ENCODE peak calls at places on chromosome 4, in eight cellular contexts. One of them, this sample, is unnamed.

GRCh38 chr4:72875545-72875944 is 194.0 kb downstream of the COX18 start:
- DNase-seq in tibial artery: no peak
- DNase-seq in caudate nucleus: no peak
- DNase-seq in IMR-90: no peak
- DNase-seq in adrenal gland: no peak
- DNase-seq in cardiac muscle cell: no peak
- DNase-seq in uterus: no peak
- DNase-seq in breast epithelium: no peak
- DNase-seq in this sample: no peak

GRCh38 chr4:125828316-125828715 is 513.6 kb downstream of the FAT4 start:
- DNase-seq in tibial artery: no peak
- DNase-seq in caudate nucleus: no peak
- DNase-seq in IMR-90: no peak
- DNase-seq in adrenal gland: no peak
- DNase-seq in cardiac muscle cell: no peak
- DNase-seq in uterus: no peak
- DNase-seq in breast epithelium: no peak
- DNase-seq in this sample: no peak

GRCh38 chr4:64718091-64718490 is 308.8 kb upstream of the TECRL start:
- DNase-seq in tibial artery: no peak
- DNase-seq in caudate nucleus: no peak
- DNase-seq in IMR-90: no peak
- DNase-seq in adrenal gland: no peak
- DNase-seq in cardiac muscle cell: peak; percentile 2
- DNase-seq in uterus: no peak
- DNase-seq in breast epithelium: no peak
- DNase-seq in this sample: no peak

GRCh38 chr4:69849969-69850368 is 10.0 kb downstream of the SULT1E1 start:
- DNase-seq in tibial artery: no peak
- DNase-seq in caudate nucleus: no peak
- DNase-seq in IMR-90: no peak
- DNase-seq in adrenal gland: no peak
- DNase-seq in cardiac muscle cell: no peak
- DNase-seq in uterus: no peak
- DNase-seq in breast epithelium: no peak
- DNase-seq in this sample: no peak

GRCh38 chr4:1500231-1500965 is 94.2 kb upstream of the NKX1-1 start:
- DNase-seq in tibial artery: no peak
- DNase-seq in caudate nucleus: no peak
- DNase-seq in IMR-90: no peak
- DNase-seq in adrenal gland: no peak
- DNase-seq in cardiac muscle cell: no peak
- DNase-seq in uterus: no peak
- DNase-seq in breast epithelium: no peak
- DNase-seq in this sample: no peak

GRCh38 chr4:8558080-8558960 is 21.9 kb upstream of the GPR78 start:
- DNase-seq in tibial artery: no peak
- DNase-seq in caudate nucleus: no peak
- DNase-seq in IMR-90: no peak
- DNase-seq in adrenal gland: no peak
- DNase-seq in cardiac muscle cell: peak; percentile 9
- DNase-seq in uterus: no peak
- DNase-seq in breast epithelium: no peak
- DNase-seq in this sample: no peak

GRCh38 chr4:47876310-47876709 is 38.1 kb downstream of the NFXL1 start:
- DNase-seq in tibial artery: no peak
- DNase-seq in caudate nucleus: no peak
- DNase-seq in IMR-90: no peak
- DNase-seq in adrenal gland: no peak
- DNase-seq in cardiac muscle cell: no peak
- DNase-seq in uterus: no peak
- DNase-seq in breast epithelium: no peak
- DNase-seq in this sample: no peak

GRCh38 chr4:2393353-2394270 is 24.8 kb downstream of the ZFYVE28 start:
- DNase-seq in tibial artery: no peak
- DNase-seq in caudate nucleus: no peak
- DNase-seq in IMR-90: no peak
- DNase-seq in adrenal gland: no peak
- DNase-seq in cardiac muscle cell: peak; percentile 29
- DNase-seq in uterus: no peak
- DNase-seq in breast epithelium: no peak
- DNase-seq in this sample: no peak

GRCh38 chr4:39524420-39524957 is 2.8 kb downstream of the UGDH start:
- DNase-seq in tibial artery: no peak
- DNase-seq in caudate nucleus: no peak
- DNase-seq in IMR-90: no peak
- DNase-seq in adrenal gland: no peak
- DNase-seq in cardiac muscle cell: no peak
- DNase-seq in uterus: no peak
- DNase-seq in breast epithelium: no peak
- DNase-seq in this sample: no peak

GRCh38 chr4:81164623-81165416 is 50.2 kb downstream of the PRKG2 start:
- DNase-seq in tibial artery: no peak
- DNase-seq in caudate nucleus: no peak
- DNase-seq in IMR-90: peak; percentile 83
- DNase-seq in adrenal gland: no peak
- DNase-seq in cardiac muscle cell: peak; percentile 20
- DNase-seq in uterus: no peak
- DNase-seq in breast epithelium: no peak
- DNase-seq in this sample: no peak

GRCh38 chr4:38856524-38857337 is at the start of gene TLR6:
- DNase-seq in tibial artery: peak; percentile 46
- DNase-seq in caudate nucleus: peak; percentile 19
- DNase-seq in IMR-90: peak; percentile 68
- DNase-seq in adrenal gland: peak; percentile 48
- DNase-seq in cardiac muscle cell: peak; percentile 66
- DNase-seq in uterus: peak; percentile 59
- DNase-seq in breast epithelium: peak; percentile 33
- DNase-seq in this sample: no peak

GRCh38 chr4:153513596-153513995 is 47.4 kb downstream of the TMEM131L start:
- DNase-seq in tibial artery: no peak
- DNase-seq in caudate nucleus: no peak
- DNase-seq in IMR-90: peak; percentile 74
- DNase-seq in adrenal gland: no peak
- DNase-seq in cardiac muscle cell: peak; percentile 36
- DNase-seq in uterus: no peak
- DNase-seq in breast epithelium: no peak
- DNase-seq in this sample: no peak

GRCh38 chr4:158729716-158730559 is 6.7 kb upstream of the PPID start:
- DNase-seq in tibial artery: peak; percentile 58
- DNase-seq in caudate nucleus: peak; percentile 43
- DNase-seq in IMR-90: peak; percentile 75
- DNase-seq in adrenal gland: peak; percentile 73
- DNase-seq in cardiac muscle cell: peak; percentile 72
- DNase-seq in uterus: peak; percentile 53
- DNase-seq in breast epithelium: peak; percentile 35
- DNase-seq in this sample: peak; percentile 59

DNA sequence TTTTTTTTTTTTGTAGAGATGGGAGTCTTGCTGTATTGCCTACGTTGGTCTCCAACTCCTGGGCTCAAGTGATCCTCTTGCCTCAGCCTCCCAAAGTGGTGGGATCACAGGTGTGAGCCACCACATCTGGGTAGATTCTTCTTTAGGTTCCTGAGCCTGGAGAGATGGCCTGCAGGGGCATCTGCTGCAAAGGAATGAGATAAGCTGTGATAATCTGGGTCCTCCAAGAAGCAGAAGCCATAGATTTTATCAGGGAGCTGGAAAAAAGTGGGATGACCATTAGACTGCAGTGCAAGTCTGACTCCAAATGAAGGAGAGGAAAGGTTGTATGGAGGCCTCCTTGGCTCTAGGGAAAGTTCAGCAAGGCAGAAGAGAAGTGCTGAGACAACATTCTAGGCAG is 19.0 kb upstream of the ACSL1 start:
- DNase-seq in tibial artery: no peak
- DNase-seq in caudate nucleus: no peak
- DNase-seq in IMR-90: no peak
- DNase-seq in adrenal gland: no peak
- DNase-seq in cardiac muscle cell: no peak
- DNase-seq in uterus: no peak
- DNase-seq in breast epithelium: no peak
- DNase-seq in this sample: no peak
- H3K27ac ChIP-seq in tibial artery: no peak overlapping the region
- H3K27ac ChIP-seq in caudate nucleus: no peak overlapping the region
- H3K27ac ChIP-seq in IMR-90: no peak overlapping the region
- H3K27ac ChIP-seq in adrenal gland: no peak overlapping the region
- H3K27ac ChIP-seq in cardiac muscle cell: no peak overlapping the region
- H3K27ac ChIP-seq in uterus: no peak overlapping the region
- H3K27ac ChIP-seq in breast epithelium: peak overlapping the region; percentile 62
- H3K27ac ChIP-seq in this sample: no peak overlapping the region

GRCh38 chr4:170672571-170672970 is 582.8 kb upstream of the AADAT start:
- DNase-seq in tibial artery: no peak
- DNase-seq in caudate nucleus: no peak
- DNase-seq in IMR-90: peak; percentile 8
- DNase-seq in adrenal gland: no peak
- DNase-seq in cardiac muscle cell: no peak
- DNase-seq in uterus: no peak
- DNase-seq in breast epithelium: no peak
- DNase-seq in this sample: no peak
- H3K27ac ChIP-seq in tibial artery: no peak overlapping the region
- H3K27ac ChIP-seq in caudate nucleus: no peak overlapping the region
- H3K27ac ChIP-seq in IMR-90: no peak overlapping the region
- H3K27ac ChIP-seq in adrenal gland: no peak overlapping the region
- H3K27ac ChIP-seq in cardiac muscle cell: no peak overlapping the region
- H3K27ac ChIP-seq in uterus: no peak overlapping the region
- H3K27ac ChIP-seq in breast epithelium: no peak overlapping the region
- H3K27ac ChIP-seq in this sample: no peak overlapping the region

GRCh38 chr4:101208171-101208570 is 139.2 kb downstream of the PPP3CA start:
- DNase-seq in tibial artery: no peak
- DNase-seq in caudate nucleus: no peak
- DNase-seq in IMR-90: no peak
- DNase-seq in adrenal gland: no peak
- DNase-seq in cardiac muscle cell: no peak
- DNase-seq in uterus: no peak
- DNase-seq in breast epithelium: no peak
- DNase-seq in this sample: no peak
- H3K27ac ChIP-seq in tibial artery: no peak overlapping the region
- H3K27ac ChIP-seq in caudate nucleus: no peak overlapping the region
- H3K27ac ChIP-seq in IMR-90: no peak overlapping the region
- H3K27ac ChIP-seq in adrenal gland: no peak overlapping the region
- H3K27ac ChIP-seq in cardiac muscle cell: no peak overlapping the region
- H3K27ac ChIP-seq in uterus: no peak overlapping the region
- H3K27ac ChIP-seq in breast epithelium: no peak overlapping the region
- H3K27ac ChIP-seq in this sample: no peak overlapping the region

DNA sequence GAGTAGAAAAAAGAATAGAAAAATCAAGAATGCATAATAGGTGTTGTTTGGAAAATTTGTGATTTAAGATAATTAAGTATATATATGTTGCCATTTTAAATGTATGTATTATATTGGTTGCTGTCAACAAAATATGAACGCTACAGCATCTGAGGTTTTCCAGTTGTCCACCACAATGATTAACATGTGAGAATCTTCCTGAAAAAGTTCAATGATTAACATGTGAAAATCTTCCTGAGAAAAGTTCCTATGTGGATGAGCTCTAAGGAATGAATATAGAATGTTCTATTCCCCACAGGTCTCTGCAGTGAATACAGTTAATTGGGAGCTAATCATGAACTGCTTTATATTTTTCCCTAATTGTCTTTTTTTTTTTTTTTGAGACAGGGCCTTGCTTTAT is 214.7 kb downstream of the CBR4 start:
- DNase-seq in tibial artery: no peak
- DNase-seq in caudate nucleus: no peak
- DNase-seq in IMR-90: no peak
- DNase-seq in adrenal gland: no peak
- DNase-seq in cardiac muscle cell: no peak
- DNase-seq in uterus: no peak
- DNase-seq in breast epithelium: no peak
- DNase-seq in this sample: no peak
- H3K27ac ChIP-seq in tibial artery: no peak overlapping the region
- H3K27ac ChIP-seq in caudate nucleus: no peak overlapping the region
- H3K27ac ChIP-seq in IMR-90: no peak overlapping the region
- H3K27ac ChIP-seq in adrenal gland: no peak overlapping the region
- H3K27ac ChIP-seq in cardiac muscle cell: no peak overlapping the region
- H3K27ac ChIP-seq in uterus: peak overlapping the region; percentile 72
- H3K27ac ChIP-seq in breast epithelium: no peak overlapping the region
- H3K27ac ChIP-seq in this sample: no peak overlapping the region

GRCh38 chr4:6991249-6991648 is 51.9 kb upstream of the TADA2B start:
- DNase-seq in tibial artery: no peak
- DNase-seq in caudate nucleus: no peak
- DNase-seq in IMR-90: no peak
- DNase-seq in adrenal gland: no peak
- DNase-seq in cardiac muscle cell: no peak
- DNase-seq in uterus: no peak
- DNase-seq in breast epithelium: no peak
- DNase-seq in this sample: no peak

GRCh38 chr4:6992728-6993655 is 50.2 kb upstream of the TADA2B start:
- DNase-seq in tibial artery: no peak
- DNase-seq in caudate nucleus: no peak
- DNase-seq in IMR-90: peak; percentile 40
- DNase-seq in adrenal gland: no peak
- DNase-seq in cardiac muscle cell: no peak
- DNase-seq in uterus: no peak
- DNase-seq in breast epithelium: peak; percentile 55
- DNase-seq in this sample: no peak

GRCh38 chr4:6990661-6991060 is 52.5 kb upstream of the TADA2B start:
- DNase-seq in tibial artery: no peak
- DNase-seq in caudate nucleus: no peak
- DNase-seq in IMR-90: no peak
- DNase-seq in adrenal gland: no peak
- DNase-seq in cardiac muscle cell: no peak
- DNase-seq in uterus: no peak
- DNase-seq in breast epithelium: no peak
- DNase-seq in this sample: no peak

GRCh38 chr4:6989331-6989923 is 53.7 kb upstream of the TADA2B start:
- DNase-seq in tibial artery: no peak
- DNase-seq in caudate nucleus: no peak
- DNase-seq in IMR-90: no peak
- DNase-seq in adrenal gland: no peak
- DNase-seq in cardiac muscle cell: no peak
- DNase-seq in uterus: no peak
- DNase-seq in breast epithelium: no peak
- DNase-seq in this sample: no peak

DNA sequence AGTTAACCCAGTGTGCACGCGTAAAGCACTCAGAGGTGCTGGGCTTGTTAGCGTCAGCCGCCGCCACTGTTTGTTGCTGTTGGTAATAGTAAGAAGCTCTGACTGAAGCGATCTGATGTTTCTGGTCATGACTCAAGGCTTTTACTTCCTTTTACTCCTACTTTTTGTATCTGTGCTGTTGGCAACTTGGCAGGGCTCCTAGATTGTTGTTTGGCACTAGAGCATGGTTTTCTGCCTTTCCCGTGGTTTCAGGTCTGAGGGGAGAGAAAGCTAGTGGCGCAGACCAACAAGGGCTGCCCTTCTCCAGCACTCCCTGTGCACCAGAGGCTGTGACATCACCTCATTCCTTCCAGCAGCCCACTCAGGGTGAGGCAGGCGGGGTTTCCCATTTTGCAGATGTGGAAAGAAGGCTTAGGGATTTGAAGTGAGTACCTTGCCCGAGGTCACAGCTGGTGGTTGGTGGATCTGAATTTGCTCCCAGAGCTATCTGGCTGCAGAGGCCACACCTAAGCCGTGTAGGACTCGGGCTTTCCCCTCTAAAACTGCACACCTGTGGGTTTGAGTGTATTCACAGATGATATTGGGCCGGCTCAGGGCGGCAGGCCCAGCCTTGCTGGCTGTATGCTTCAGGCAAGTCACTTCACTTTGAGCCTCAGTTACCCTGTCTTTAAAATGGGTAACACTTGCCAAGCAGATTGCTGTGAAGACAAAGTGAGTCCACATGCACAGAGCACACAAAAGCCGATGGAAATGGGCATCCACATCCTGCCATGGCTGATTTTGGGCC is 51.2 kb upstream of the TADA2B start:
- DNase-seq in tibial artery: peak; percentile 39
- DNase-seq in caudate nucleus: peak; percentile 42
- DNase-seq in IMR-90: peak; percentile 94
- DNase-seq in adrenal gland: peak; percentile 84
- DNase-seq in cardiac muscle cell: peak; percentile 95
- DNase-seq in uterus: peak; percentile 22
- DNase-seq in breast epithelium: peak; percentile 62
- DNase-seq in this sample: no peak
- H3K27ac ChIP-seq in tibial artery: no peak overlapping the region
- H3K27ac ChIP-seq in caudate nucleus: no peak overlapping the region
- H3K27ac ChIP-seq in IMR-90: no peak overlapping the region
- H3K27ac ChIP-seq in adrenal gland: peak overlapping the region; percentile 85
- H3K27ac ChIP-seq in cardiac muscle cell: no peak overlapping the region
- H3K27ac ChIP-seq in uterus: no peak overlapping the region
- H3K27ac ChIP-seq in breast epithelium: peak overlapping the region; percentile 82
- H3K27ac ChIP-seq in this sample: no peak overlapping the region